ENCODE peak calls at places on chromosome 22, in six cellular contexts. V is mesothelial cell of epicardium, L is OCI-LY7, W is H9, T is B cell, F is cardiac fibroblast. K is an unnamed sample.

GRCh38 chr22:29947410-29948387 is 64.7 kb downstream of the MTMR3 start:
- DNase-seq in V (no peak), L (no peak), W (no peak), T (no peak), F (peak), K (no peak)

GRCh38 chr22:30208631-30209603 is 37.6 kb downstream of the LIF start:
- DNase-seq in V (no peak), L (no peak), W (no peak), T (no peak), F (peak), K (no peak)

GRCh38 chr22:44033287-44033686 is 9.2 kb downstream of the PARVB start:
- DNase-seq in V (no peak), L (no peak), W (no peak), T (no peak), F (no peak), K (no peak)

GRCh38 chr22:24994070-24994763 is 41.7 kb downstream of the KIAA1671 start:
- DNase-seq in V (no peak), L (no peak), W (peak), T (no peak), F (no peak), K (no peak)

GRCh38 chr22:36331912-36332622 is 55.7 kb downstream of the MYH9 start:
- DNase-seq in V (no peak), L (peak), W (no peak), T (peak), F (peak), K (peak)

GRCh38 chr22:31646186-31647019 is 15.6 kb downstream of the PISD start:
- DNase-seq in V (no peak), L (no peak), W (no peak), T (no peak), F (peak), K (no peak)

GRCh38 chr22:17213976-17214375 is 5.3 kb downstream of the ADA2 start:
- DNase-seq in V (no peak), L (peak), W (peak), T (peak), F (peak), K (peak)

GRCh38 chr22:35587447-35587870 is 29.7 kb downstream of the MB start:
- DNase-seq in V (no peak), L (no peak), W (no peak), T (no peak), F (peak), K (no peak)

GRCh38 chr22:47206819-47207218 is 444.4 kb downstream of the TBC1D22A start:
- DNase-seq in V (no peak), L (no peak), W (no peak), T (peak), F (no peak), K (no peak)

GRCh38 chr22:48414662-48415061 is 1413.0 kb downstream of the BRD1 start:
- DNase-seq in V (no peak), L (no peak), W (no peak), T (no peak), F (no peak), K (no peak)

GRCh38 chr22:20551805-20552449 is 44.5 kb downstream of the MED15 start:
- DNase-seq in V (no peak), L (no peak), W (no peak), T (no peak), F (no peak), K (no peak)

GRCh38 chr22:48171294-48171693 is 1408.8 kb downstream of the TBC1D22A start:
- DNase-seq in V (no peak), L (no peak), W (peak), T (no peak), F (no peak), K (no peak)

GRCh38 chr22:45082795-45083194 is 73.0 kb upstream of the PHF21B start:
- DNase-seq in V (no peak), L (no peak), W (peak), T (no peak), F (no peak), K (no peak)
- TF ChIP-seq CTCF in V (no peak), L (peak), W (peak), T (no peak), F (peak), K (no peak)

DNA sequence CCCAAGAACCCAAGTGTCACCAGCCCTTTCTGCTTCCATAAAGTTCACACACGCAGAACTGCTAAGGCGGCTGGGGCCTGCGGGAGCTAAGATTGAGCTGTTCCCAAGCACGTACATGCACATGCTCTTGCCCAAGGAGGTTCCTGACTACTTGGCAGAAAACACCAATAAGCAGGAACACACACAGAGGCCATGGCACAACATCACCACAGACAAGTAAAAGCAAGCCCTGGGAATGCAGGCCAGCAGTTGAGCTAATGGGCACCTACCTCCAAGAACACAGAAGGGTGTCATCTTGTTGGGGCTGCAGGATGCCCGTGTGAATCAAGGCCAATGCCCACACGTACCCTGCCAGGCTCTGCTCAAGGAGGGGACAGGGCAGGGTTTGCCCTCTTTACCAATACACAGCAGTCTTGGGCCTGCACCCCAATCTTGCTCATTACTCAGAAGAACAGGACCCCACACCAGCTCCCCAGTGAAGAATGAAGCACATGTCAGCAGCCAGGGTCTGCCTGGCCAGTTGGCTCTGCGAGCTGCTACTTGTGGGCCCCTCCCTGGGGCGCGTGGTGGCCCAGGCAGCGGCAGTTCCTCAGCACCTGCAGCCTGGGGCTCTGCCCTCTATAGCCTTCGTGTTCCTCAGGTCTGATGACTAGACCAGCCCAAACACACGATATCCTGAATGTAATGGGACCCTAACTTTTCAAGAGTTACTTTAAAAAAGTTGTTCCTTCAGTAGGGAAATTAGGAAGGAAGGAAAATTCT is 32.3 kb upstream of the CYP2D6 start:
- DNase-seq in V (no peak), L (no peak), W (no peak), T (no peak), F (no peak), K (no peak)
- TF ChIP-seq CTCF in V (no peak), L (no peak), W (no peak), T (no peak), F (no peak), K (no peak)

DNA sequence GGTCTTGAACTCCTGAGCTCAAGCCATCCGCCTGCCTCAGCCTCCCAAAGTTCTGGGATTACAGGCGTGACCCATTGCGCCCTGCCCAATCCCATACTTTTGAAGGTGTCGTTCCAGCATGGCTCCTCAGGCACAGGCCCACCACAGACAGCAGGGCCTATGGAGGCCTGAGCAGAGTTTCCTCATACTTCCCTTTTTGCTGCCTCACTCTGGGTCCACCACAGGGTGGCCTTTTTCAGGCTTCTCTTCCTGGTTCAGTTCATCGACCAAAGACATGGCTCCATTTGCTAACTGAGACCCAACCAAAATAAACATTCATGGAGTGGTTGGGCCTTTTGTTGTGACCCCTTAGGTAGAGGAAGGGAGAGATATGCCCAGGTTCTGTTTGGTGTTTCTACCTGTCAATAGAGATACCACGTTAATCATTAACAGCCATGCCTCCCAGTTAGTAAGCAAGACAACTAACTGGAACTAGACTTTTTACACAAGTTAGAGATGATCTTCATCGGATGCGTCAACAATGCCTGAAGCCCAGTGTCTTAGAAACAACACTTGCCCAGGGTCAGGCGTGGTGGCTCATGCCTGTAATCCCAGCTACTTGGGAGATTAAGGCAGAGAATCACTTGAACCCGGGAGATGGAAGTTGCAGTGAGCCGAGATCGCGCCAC is 35.1 kb downstream of the TRIOBP start:
- DNase-seq in V (no peak), L (peak), W (no peak), T (no peak), F (no peak), K (no peak)
- TF ChIP-seq CTCF in V (no peak), L (peak), W (no peak), T (no peak), F (peak), K (peak)

GRCh38 chr22:50276143-50276542 is 6.0 kb upstream of the MAPK11 start:
- DNase-seq in V (no peak), L (peak), W (peak), T (no peak), F (peak), K (peak)
- TF ChIP-seq CTCF in V (peak), L (peak), W (peak), T (peak), F (peak), K (peak)

GRCh38 chr22:23856721-23857605 is 712 bp upstream of the SLC2A11 start:
- DNase-seq in V (no peak), L (peak), W (peak), T (peak), F (peak), K (no peak)
- TF ChIP-seq CTCF in V (no peak), L (no peak), W (peak), T (peak), F (no peak), K (no peak)

GRCh38 chr22:37549704-37550059 is 10.6 kb upstream of the CDC42EP1 start:
- DNase-seq in V (no peak), L (no peak), W (no peak), T (no peak), F (peak), K (no peak)
- TF ChIP-seq CTCF in V (no peak), L (no peak), W (peak), T (no peak), F (peak), K (no peak)

GRCh38 chr22:37334859-37335818 is 52.8 kb downstream of the CYTH4 start:
- DNase-seq in V (no peak), L (no peak), W (peak), T (no peak), F (no peak), K (no peak)
- TF ChIP-seq CTCF in V (no peak), L (no peak), W (peak), T (no peak), F (no peak), K (no peak)

K was measured in CD14-positive monocyte.